ENCODE peak calls at places on chromosomes 5 and 9, in seven cellular contexts. T is retina; I is NCI-H2081; J is activated CD8-positive, alpha-beta memory T cell treated with anti-CD3 and anti-CD28 coated beads, Interleukin-2, amount 50 U/mL, for 48 hours; P is amygdala; K is ovary; A is HuH-7.5. V is an unnamed sample.

GRCh38 chr5:81757404-81757803 is 6.5 kb upstream of the SSBP2 start:
- DNase-seq in T (no peak), I (no peak), J (no peak), P (no peak), K (no peak), A (no peak), V (no peak)

GRCh38 chr5:167934561-167934971 is 356.9 kb upstream of the WWC1 start:
- DNase-seq in T (no peak), I (no peak), J (no peak), P (no peak), K (no peak), A (no peak), V (no peak)

GRCh38 chr5:134534726-134535110 is 9.2 kb downstream of the JADE2 start:
- DNase-seq in T (no peak), I (no peak), J (no peak), P (no peak), K (no peak), A (no peak), V (no peak)

GRCh38 chr5:165630211-165630866 is 2124.9 kb downstream of the MAT2B start:
- DNase-seq in T (peak; percentile 85), I (peak; percentile 55), J (peak; percentile 49), P (peak; percentile 3), K (peak; percentile 22), A (no peak), V (peak; percentile 68)

GRCh38 chr9:33263936-33264472 is 504 bp downstream of the BAG1 start:
- DNase-seq in T (peak; percentile 81), I (no peak), J (peak; percentile 78), P (peak; percentile 58), K (no peak), A (no peak), V (peak; percentile 47)

GRCh38 chr5:124453221-124454032 is 293.0 kb downstream of the ZNF608 start:
- DNase-seq in T (no peak), I (no peak), J (no peak), P (no peak), K (no peak), A (no peak), V (no peak)

GRCh38 chr9:70791936-70792335 is 329.5 kb downstream of the TRPM3 start:
- DNase-seq in T (peak; percentile 22), I (no peak), J (no peak), P (no peak), K (no peak), A (no peak), V (no peak)

GRCh38 chr5:115415143-115415491 is 118.7 kb upstream of the CCDC112 start:
- DNase-seq in T (no peak), I (no peak), J (no peak), P (no peak), K (no peak), A (no peak), V (peak; percentile 33)

GRCh38 chr5:56054651-56055050 is 59.9 kb upstream of the IL6ST start:
- DNase-seq in T (no peak), I (no peak), J (no peak), P (no peak), K (no peak), A (no peak), V (no peak)

GRCh38 chr5:149605998-149606721 is 24.9 kb downstream of the ARHGEF37 start:
- DNase-seq in T (no peak), I (no peak), J (no peak), P (no peak), K (no peak), A (no peak), V (peak; percentile 41)

GRCh38 chr5:169218862-169219261 is 82.1 kb downstream of the SLIT3 start:
- DNase-seq in T (no peak), I (no peak), J (no peak), P (no peak), K (no peak), A (no peak), V (no peak)

GRCh38 chr9:5500441-5501235 is 9.7 kb upstream of the PDCD1LG2 start:
- DNase-seq in T (no peak), I (no peak), J (no peak), P (no peak), K (no peak), A (no peak), V (no peak)

GRCh38 chr9:132672413-132672690 is 2.1 kb downstream of the GTF3C4 start:
- DNase-seq in T (no peak), I (no peak), J (no peak), P (no peak), K (no peak), A (no peak), V (peak; percentile 80)

GRCh38 chr5:123080215-123080614 is 8.8 kb upstream of the PRDM6 start:
- DNase-seq in T (no peak), I (no peak), J (no peak), P (no peak), K (no peak), A (no peak), V (no peak)

GRCh38 chr5:85670417-85670816 is 947.3 kb upstream of the COX7C start:
- DNase-seq in T (no peak), I (peak; percentile 65), J (no peak), P (no peak), K (no peak), A (peak; percentile 5), V (no peak)

GRCh38 chr5:22319798-22320197 is 533.3 kb downstream of the CDH12 start:
- DNase-seq in T (no peak), I (no peak), J (no peak), P (no peak), K (no peak), A (no peak), V (peak; percentile 15)

GRCh38 chr5:90000351-90000750 is 409.2 kb downstream of the CETN3 start:
- DNase-seq in T (no peak), I (no peak), J (no peak), P (no peak), K (no peak), A (no peak), V (no peak)

GRCh38 chr9:113520109-113520642 is 56.6 kb downstream of the RGS3 start:
- DNase-seq in T (no peak), I (no peak), J (peak; percentile 64), P (no peak), K (no peak), A (no peak), V (no peak)

GRCh38 chr5:120615967-120616645 is 152.0 kb downstream of the PRR16 start:
- DNase-seq in T (no peak), I (no peak), J (no peak), P (no peak), K (no peak), A (no peak), V (peak; percentile 69)

GRCh38 chr5:73515232-73515631 is 17.0 kb downstream of the BTF3 start:
- DNase-seq in T (no peak), I (peak; percentile 14), J (no peak), P (no peak), K (no peak), A (no peak), V (no peak)